ENCODE peak calls at places on chromosomes 16 and 17, in seven cellular contexts. Z is AG04450; A is stimulated activated CD4-positive, alpha-beta T cell treated with anti-CD3 and anti-CD28 coated beads, Interleukin-1b, Interleukin-23, amount 100 ng/mL, for 24 hours; T is cerebellar nuclear complex; N is tibial artery; F is ACHN; Q is central memory CD8-positive, alpha-beta T cell. P is an unnamed sample.

GRCh38 chr16:64589836-64590235 is 532.0 kb downstream of the CDH11 start:
- DNase-seq in Z (peak; percentile 2), A (no peak), T (no peak), N (no peak), F (no peak), Q (no peak), P (no peak)

GRCh38 chr16:81076566-81077076 is 417 bp downstream of the C16orf46 start:
- DNase-seq in Z (peak; percentile 41), A (peak; percentile 86), T (no peak), N (peak; percentile 91), F (peak; percentile 86), Q (peak; percentile 94), P (peak; percentile 95)

GRCh38 chr17:8668181-8668740 is 37.7 kb upstream of the MYH10 start:
- DNase-seq in Z (no peak), A (no peak), T (no peak), N (no peak), F (no peak), Q (no peak), P (no peak)

GRCh38 chr17:5580367-5580766 is 3.9 kb downstream of the NLRP1 start:
- DNase-seq in Z (no peak), A (no peak), T (no peak), N (no peak), F (no peak), Q (no peak), P (no peak)

GRCh38 chr17:71184716-71185115 is 936.1 kb upstream of the SOX9 start:
- DNase-seq in Z (no peak), A (no peak), T (no peak), N (no peak), F (no peak), Q (no peak), P (no peak)

GRCh38 chr16:70735141-70735979 is 49.5 kb upstream of the MTSS2 start:
- DNase-seq in Z (peak; percentile 58), A (no peak), T (no peak), N (no peak), F (no peak), Q (no peak), P (no peak)

GRCh38 chr17:60102632-60103047 is 23.9 kb upstream of the HEATR6 start:
- DNase-seq in Z (no peak), A (no peak), T (no peak), N (no peak), F (peak; percentile 37), Q (no peak), P (peak; percentile 44)

GRCh38 chr16:78177927-78178326 is 78.5 kb downstream of the WWOX start:
- DNase-seq in Z (no peak), A (no peak), T (no peak), N (no peak), F (no peak), Q (no peak), P (no peak)

GRCh38 chr16:85056211-85056748 is 28.7 kb downstream of the KIAA0513 start:
- DNase-seq in Z (no peak), A (no peak), T (no peak), N (no peak), F (peak; percentile 51), Q (no peak), P (no peak)

GRCh38 chr16:24700549-24701392 is 28.7 kb upstream of the TNRC6A start:
- DNase-seq in Z (peak; percentile 94), A (no peak), T (no peak), N (peak; percentile 94), F (peak; percentile 100), Q (no peak), P (no peak)

GRCh38 chr16:22318690-22319358 is 21.6 kb downstream of the POLR3E start:
- DNase-seq in Z (no peak), A (peak; percentile 16), T (no peak), N (no peak), F (peak; percentile 68), Q (peak; percentile 39), P (no peak)

GRCh38 chr16:7335991-7336634 is 3.5 kb downstream of the RBFOX1 start:
- DNase-seq in Z (no peak), A (no peak), T (no peak), N (no peak), F (no peak), Q (no peak), P (no peak)

GRCh38 chr16:19760336-19761060 is 42.4 kb downstream of the IQCK start:
- DNase-seq in Z (no peak), A (no peak), T (no peak), N (no peak), F (no peak), Q (no peak), P (peak; percentile 60)

GRCh38 chr16:14219983-14220382 is 148.9 kb downstream of the MRTFB start:
- DNase-seq in Z (no peak), A (no peak), T (no peak), N (no peak), F (no peak), Q (no peak), P (no peak)

GRCh38 chr17:73166731-73167581 is 2.1 kb downstream of the SSTR2 start:
- DNase-seq in Z (no peak), A (no peak), T (no peak), N (no peak), F (no peak), Q (no peak), P (no peak)

GRCh38 chr16:17364319-17365210 is 106.2 kb downstream of the XYLT1 start:
- DNase-seq in Z (peak; percentile 82), A (no peak), T (no peak), N (no peak), F (no peak), Q (peak; percentile 56), P (no peak)

GRCh38 chr17:47705536-47706481 is 11.8 kb downstream of the TBKBP1 start:
- DNase-seq in Z (no peak), A (peak; percentile 36), T (no peak), N (no peak), F (no peak), Q (no peak), P (no peak)

GRCh38 chr17:77690271-77691161 is 268.0 kb upstream of the TNRC6C start:
- DNase-seq in Z (no peak), A (no peak), T (no peak), N (peak; percentile 59), F (no peak), Q (no peak), P (no peak)

GRCh38 chr16:68342620-68343019 is 31.8 kb downstream of the PRMT7 start:
- DNase-seq in Z (no peak), A (no peak), T (no peak), N (no peak), F (no peak), Q (no peak), P (peak; percentile 39)

GRCh38 chr17:50380369-50381259 is 7.6 kb downstream of the EME1 start:
- DNase-seq in Z (no peak), A (no peak), T (no peak), N (no peak), F (no peak), Q (no peak), P (no peak)

GRCh38 chr17:77453613-77454559 is 313.1 kb downstream of the SEC14L1 start:
- DNase-seq in Z (no peak), A (no peak), T (no peak), N (no peak), F (no peak), Q (no peak), P (no peak)

P was measured in HAP-1.